ENCODE peak calls at places on chromosome 17, in five cellular contexts. C, M, H, K and X are unnamed samples.

GRCh38 chr17:63222655-63223054 is 223.5 kb downstream of the CYB561 start:
- DNase-seq in C (no peak), M (no peak), H (no peak), K (no peak), X (no peak)

GRCh38 chr17:47931848-47932247 is 9.5 kb upstream of the PNPO start:
- DNase-seq in C (no peak), M (no peak), H (no peak), K (no peak), X (no peak)

GRCh38 chr17:75776399-75777242 is 8.0 kb upstream of the UNK start:
- DNase-seq in C (no peak), M (no peak), H (peak), K (no peak), X (no peak)

GRCh38 chr17:45368661-45369060 is 51.8 kb upstream of the MAP3K14 start:
- DNase-seq in C (no peak), M (no peak), H (no peak), K (no peak), X (no peak)

GRCh38 chr17:181213-182163 is at the start of gene DOC2B:
- DNase-seq in C (peak), M (no peak), H (no peak), K (no peak), X (peak)

GRCh38 chr17:41792835-41793748 is 6.6 kb upstream of the JUP start:
- DNase-seq in C (no peak), M (no peak), H (no peak), K (peak), X (peak)

GRCh38 chr17:77827039-77827438 is 131.5 kb upstream of the TNRC6C start:
- DNase-seq in C (no peak), M (peak), H (no peak), K (no peak), X (no peak)

GRCh38 chr17:46832306-46832895 is 13.9 kb upstream of the WNT3 start:
- DNase-seq in C (no peak), M (no peak), H (no peak), K (no peak), X (no peak)

GRCh38 chr17:19773534-19773933 is 25.4 kb upstream of the ALDH3A1 start:
- DNase-seq in C (no peak), M (no peak), H (no peak), K (no peak), X (no peak)

GRCh38 chr17:7781467-7781866 is 52.5 kb upstream of the KDM6B start:
- DNase-seq in C (no peak), M (no peak), H (no peak), K (no peak), X (no peak)

GRCh38 chr17:37438141-37438540 is 31.5 kb downstream of the TADA2A start:
- DNase-seq in C (no peak), M (no peak), H (no peak), K (no peak), X (no peak)